ENCODE peak calls at places on chromosome 14, in seven cellular contexts. W is cerebellar cortex; D is stimulated activated CD4-positive, alpha-beta T cell treated with anti-CD3 and anti-CD28 coated beads, Interleukin-12 subunit alpha, Interleukin-12 subunit beta, amount 100 ng/mL, for 48 hours; F is activated CD8-positive, alpha-beta T cell treated with anti-CD3 and anti-CD28 coated beads for 36 hours; S is LoVo; Q is NCI-H524; I is cardiac fibroblast. Z is an unnamed sample.

GRCh38 chr14:78425332-78425731 is 255.2 kb downstream of the NRXN3 start:
- DNase-seq in D (no peak), I (no peak), W (no peak), S (no peak), F (no peak), Q (peak), Z (no peak)

GRCh38 chr14:85418716-85419115 is 111.2 kb upstream of the FLRT2 start:
- DNase-seq in Q (no peak), F (no peak), W (no peak), S (no peak), D (no peak), I (no peak), Z (no peak)

GRCh38 chr14:89444044-89444443 is 27.0 kb upstream of the FOXN3 start:
- DNase-seq in D (peak), F (peak), W (no peak), I (peak), Q (no peak), S (no peak), Z (no peak)

GRCh38 chr14:68518910-68519686 is 273.8 kb downstream of the ZFP36L1 start:
- DNase-seq in F (no peak), S (peak), W (no peak), D (no peak), Q (no peak), I (peak), Z (no peak)

GRCh38 chr14:75980856-75981255 is 939 bp downstream of the TGFB3 start:
- DNase-seq in D (no peak), S (no peak), W (no peak), F (no peak), Q (no peak), I (no peak), Z (no peak)

GRCh38 chr14:21985081-21985480 is 311.5 kb upstream of the OR4E1 start:
- DNase-seq in F (no peak), W (no peak), I (no peak), D (no peak), Q (no peak), S (no peak), Z (no peak)

GRCh38 chr14:106185837-106186233 is 659.5 kb downstream of the TMEM121 start:
- DNase-seq in S (no peak), I (no peak), Q (no peak), F (peak), W (no peak), D (peak), Z (no peak)

GRCh38 chr14:63890553-63890952 is 37.7 kb downstream of the SYNE2 start:
- DNase-seq in F (no peak), S (no peak), I (no peak), W (peak), Q (no peak), D (no peak), Z (no peak)

GRCh38 chr14:50954811-50955372 is 10.6 kb upstream of the PYGL start:
- DNase-seq in I (peak), D (no peak), S (no peak), F (no peak), W (peak), Q (peak), Z (peak)

GRCh38 chr14:89748004-89748403 is 206.5 kb downstream of the EFCAB11 start:
- DNase-seq in W (no peak), I (peak), Q (no peak), S (no peak), F (peak), D (no peak), Z (no peak)

GRCh38 chr14:70894868-70895267 is 12.4 kb upstream of the PCNX1 start:
- DNase-seq in I (peak), Q (no peak), W (no peak), F (peak), S (no peak), D (no peak), Z (no peak)

GRCh38 chr14:75402867-75403413 is 24.9 kb upstream of the JDP2 start:
- DNase-seq in D (no peak), W (no peak), F (no peak), S (no peak), I (no peak), Q (no peak), Z (no peak)

GRCh38 chr14:69979882-69980281 is 100.7 kb downstream of the SMOC1 start:
- DNase-seq in F (no peak), W (no peak), I (no peak), S (no peak), Q (no peak), D (no peak), Z (no peak)

Z was measured in A549.